ENCODE peak calls at places on chromosomes 7 and 10, in four cellular contexts. X is brain microvascular endothelial cell, D is fibroblast of pulmonary artery, C is neural progenitor cell. P is an unnamed sample.

GRCh38 chr7:27185708-27186449 is 847 bp upstream of the HOXA11 start:
- DNase-seq in C (no peak), D (no peak), X (no peak), P (peak)

GRCh38 chr10:49395741-49396665 is at the start of gene DRGX:
- DNase-seq in C (peak), X (no peak), D (no peak), P (peak)

GRCh38 chr7:22060863-22061262 is 115.2 kb upstream of the CDCA7L start:
- DNase-seq in X (no peak), D (no peak), C (no peak), P (no peak)

GRCh38 chr10:131727612-131728011 is 173.2 kb upstream of the PPP2R2D start:
- DNase-seq in X (no peak), D (no peak), C (no peak), P (no peak)

GRCh38 chr7:113774182-113774807 is 144.5 kb downstream of the PPP1R3A start:
- DNase-seq in X (peak), C (peak), D (peak), P (peak)

GRCh38 chr10:30774281-30774680 is 144.7 kb upstream of the LYZL2 start:
- DNase-seq in X (no peak), D (no peak), C (no peak), P (no peak)

GRCh38 chr7:99267530-99268360 is 4.9 kb upstream of the MYH16 start:
- DNase-seq in D (peak), X (peak), C (no peak), P (no peak)

GRCh38 chr7:2894118-2894940 is 50.2 kb upstream of the GNA12 start:
- DNase-seq in C (no peak), D (no peak), X (no peak), P (no peak)

GRCh38 chr7:17144313-17144712 is 154.1 kb upstream of the AHR start:
- DNase-seq in D (no peak), C (no peak), X (peak), P (no peak)

GRCh38 chr7:27346531-27347260 is 104.1 kb downstream of the EVX1 start:
- DNase-seq in D (peak), C (no peak), X (peak), P (peak)

GRCh38 chr10:127694580-127695193 is 42.3 kb upstream of the FOXI2 start:
- DNase-seq in X (no peak), C (peak), D (no peak), P (peak)

GRCh38 chr7:123929620-123930019 is 4.6 kb downstream of the SPAM1 start:
- DNase-seq in D (no peak), C (peak), X (no peak), P (no peak)

GRCh38 chr10:77605466-77605865 is 32.1 kb downstream of the KCNMA1 start:
- DNase-seq in D (no peak), C (peak), X (no peak), P (no peak)

GRCh38 chr7:129771201-129771927 is 159.8 kb downstream of the NRF1 start:
- DNase-seq in X (no peak), C (no peak), D (no peak), P (no peak)

GRCh38 chr10:7458554-7458953 is 47.7 kb upstream of the SFMBT2 start:
- DNase-seq in D (peak), C (no peak), X (no peak), P (no peak)

GRCh38 chr7:152315845-152316244 is 120.0 kb downstream of the KMT2C start:
- DNase-seq in C (no peak), X (no peak), D (no peak), P (no peak)

GRCh38 chr10:70984986-70985719 is 96.8 kb upstream of the PCBD1 start:
- DNase-seq in X (no peak), C (no peak), D (no peak), P (no peak)

GRCh38 chr7:134686782-134687181 is 40.1 kb downstream of the BPGM start:
- DNase-seq in C (no peak), X (no peak), D (peak), P (no peak)

DNA sequence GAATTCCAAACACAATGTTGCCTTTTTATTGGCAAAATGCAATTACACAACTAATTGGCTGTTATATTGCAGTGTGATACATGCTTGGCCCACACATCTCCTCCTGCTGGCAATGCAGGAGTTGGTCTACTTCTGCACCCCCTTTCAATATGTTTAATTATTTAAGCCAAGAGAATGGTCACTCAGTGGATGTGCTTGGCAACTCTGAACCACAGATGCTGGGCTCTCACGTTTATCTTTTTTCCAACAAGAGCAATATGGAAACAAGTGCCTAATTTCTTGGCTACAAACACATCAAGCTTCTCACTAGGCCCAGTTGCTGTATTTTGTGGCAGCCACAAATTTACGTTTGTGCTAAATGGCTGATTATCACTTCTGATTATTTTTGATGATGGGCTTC is 1149.2 kb upstream of the CELF2 start:
- DNase-seq in X (no peak), D (no peak), C (no peak), P (no peak)
- TF ChIP-seq CTCF in X (no peak), D (no peak), C (no peak), P (no peak)

DNA sequence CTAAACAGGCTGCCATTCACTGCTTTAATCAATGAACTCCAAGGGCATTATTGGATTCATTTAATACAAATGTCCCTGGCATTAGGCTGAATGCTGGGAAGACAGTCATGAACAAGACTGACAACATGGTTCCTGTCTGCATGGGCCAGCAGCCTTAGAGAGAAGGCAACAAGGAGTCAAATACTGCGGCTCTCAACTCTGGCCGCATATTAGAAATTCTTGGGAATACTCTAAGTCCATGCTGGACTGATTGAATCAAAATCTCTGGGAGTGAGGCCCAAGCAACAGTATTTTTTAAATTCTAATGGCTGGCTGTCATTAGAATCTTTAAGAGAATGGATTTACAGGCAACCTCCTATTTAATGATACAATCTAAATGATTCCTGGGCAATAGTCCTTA is 34.1 kb downstream of the FGFBP3 start:
- DNase-seq in X (no peak), D (no peak), C (no peak), P (no peak)
- TF ChIP-seq CTCF in X (no peak), D (no peak), C (no peak), P (no peak)

GRCh38 chr7:127350586-127350985 is 41.9 kb downstream of the ZNF800 start:
- DNase-seq in D (no peak), X (no peak), C (no peak), P (no peak)

GRCh38 chr7:127348247-127348631 is 44.3 kb downstream of the ZNF800 start:
- DNase-seq in D (no peak), C (no peak), X (no peak), P (no peak)

GRCh38 chr7:127349881-127350280 is 42.6 kb downstream of the ZNF800 start:
- DNase-seq in C (no peak), X (no peak), D (no peak), P (no peak)

GRCh38 chr7:127346575-127347256 is 45.8 kb downstream of the ZNF800 start:
- DNase-seq in C (no peak), X (no peak), D (no peak), P (no peak)

DNA sequence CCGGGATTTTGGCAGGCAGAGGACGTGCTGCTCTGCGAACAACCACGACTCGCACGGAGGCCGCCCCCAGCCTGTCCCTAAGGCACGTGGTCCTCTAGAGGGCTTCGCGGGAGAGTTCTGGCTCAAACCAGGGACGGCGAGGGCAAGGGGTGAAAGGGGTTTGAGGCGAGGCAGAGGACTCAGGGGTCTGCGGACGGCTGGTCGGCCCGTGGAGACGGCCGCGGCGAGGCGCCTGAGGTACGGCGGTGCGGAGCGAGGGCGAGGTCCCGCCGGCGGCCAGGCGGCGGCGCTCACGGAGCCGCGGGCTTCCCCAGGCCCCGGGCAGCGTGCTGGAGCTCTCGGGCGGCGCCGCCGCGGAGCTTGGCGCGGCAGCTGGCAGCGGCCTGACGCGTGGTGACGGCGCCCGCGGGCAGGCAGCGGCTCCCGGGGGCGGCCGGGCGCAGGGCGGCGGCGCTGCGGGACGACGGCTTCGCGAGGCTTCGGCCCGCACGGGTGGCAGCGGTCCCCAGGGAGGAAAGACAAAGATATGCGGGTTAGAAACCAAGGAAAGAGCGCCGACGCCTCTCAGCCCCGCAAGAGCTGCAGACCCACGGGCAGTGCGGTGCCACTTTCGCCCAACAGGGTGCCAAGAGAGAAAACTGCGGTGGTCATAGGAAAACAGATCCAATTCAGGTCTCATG is 44.8 kb downstream of the ZNF800 start:
- DNase-seq in C (peak), D (peak), X (peak), P (peak)
- TF ChIP-seq CTCF in C (peak), D (peak), X (peak), P (peak)

GRCh38 chr10:23981520-23982309 is 227.2 kb upstream of the KIAA1217 start:
- DNase-seq in X (no peak), D (no peak), C (no peak), P (no peak)
- TF ChIP-seq CTCF in X (peak), D (no peak), C (peak), P (no peak)